ENCODE peak calls at places on chromosome 18, in eight cellular contexts. J is astrocyte of the spinal cord, Q is stomach, A is H1, I is AG04450, N is neural progenitor cell, T is colonic mucosa, V is HFF-Myc. B is an unnamed sample.

GRCh38 chr18:9446839-9447238 is 28.5 kb upstream of the RALBP1 start:
- DNase-seq in A (no peak), Q (no peak), T (no peak), V (no peak), J (no peak), I (no peak), N (no peak), B (no peak)

GRCh38 chr18:63603772-63604171 is 16.6 kb downstream of the SERPINB13 start:
- DNase-seq in Q (no peak), I (no peak), T (no peak), N (no peak), V (no peak), A (no peak), J (peak), B (no peak)

GRCh38 chr18:35467624-35468016 is 30.1 kb downstream of the INO80C start:
- DNase-seq in V (no peak), A (no peak), I (no peak), T (no peak), J (no peak), N (peak), Q (no peak), B (no peak)

GRCh38 chr18:23828426-23828825 is 139.2 kb downstream of the LAMA3 start:
- DNase-seq in J (peak), N (no peak), T (no peak), Q (no peak), V (peak), A (no peak), I (no peak), B (no peak)

GRCh38 chr18:48832961-48833700 is 117.6 kb downstream of the SMAD7 start:
- DNase-seq in V (peak), Q (peak), N (peak), A (peak), J (peak), I (no peak), T (peak), B (peak)

GRCh38 chr18:69617888-69618287 is 217.2 kb downstream of the DOK6 start:
- DNase-seq in N (no peak), A (no peak), V (no peak), J (peak), Q (no peak), T (no peak), I (peak), B (no peak)

GRCh38 chr18:63564021-63564420 is 21.9 kb downstream of the SERPINB12 start:
- DNase-seq in I (no peak), N (no peak), V (no peak), Q (no peak), A (no peak), T (no peak), J (no peak), B (no peak)

GRCh38 chr18:47254341-47254939 is 3.0 kb upstream of the SKOR2 start:
- DNase-seq in N (peak), A (peak), I (peak), J (peak), V (peak), T (peak), Q (no peak), B (peak)

GRCh38 chr18:33606621-33607020 is 28.6 kb downstream of the ASXL3 start:
- DNase-seq in J (no peak), T (no peak), I (no peak), A (no peak), V (no peak), N (peak), Q (no peak), B (no peak)

GRCh38 chr18:22169889-22170420 is 566 bp downstream of the GATA6 start:
- DNase-seq in T (no peak), Q (no peak), J (no peak), N (no peak), I (no peak), V (no peak), A (no peak), B (no peak)

GRCh38 chr18:22168360-22168921 is 948 bp upstream of the GATA6 start:
- DNase-seq in N (peak), A (peak), T (peak), J (no peak), Q (peak), I (no peak), V (no peak), B (no peak)

GRCh38 chr18:22167471-22168151 is 1.8 kb upstream of the GATA6 start:
- DNase-seq in Q (no peak), J (peak), N (peak), V (no peak), I (no peak), T (peak), A (peak), B (no peak)

GRCh38 chr18:22170421-22171262 is 1.3 kb downstream of the GATA6 start:
- DNase-seq in I (peak), T (no peak), Q (no peak), N (peak), A (peak), J (peak), V (no peak), B (peak)

DNA sequence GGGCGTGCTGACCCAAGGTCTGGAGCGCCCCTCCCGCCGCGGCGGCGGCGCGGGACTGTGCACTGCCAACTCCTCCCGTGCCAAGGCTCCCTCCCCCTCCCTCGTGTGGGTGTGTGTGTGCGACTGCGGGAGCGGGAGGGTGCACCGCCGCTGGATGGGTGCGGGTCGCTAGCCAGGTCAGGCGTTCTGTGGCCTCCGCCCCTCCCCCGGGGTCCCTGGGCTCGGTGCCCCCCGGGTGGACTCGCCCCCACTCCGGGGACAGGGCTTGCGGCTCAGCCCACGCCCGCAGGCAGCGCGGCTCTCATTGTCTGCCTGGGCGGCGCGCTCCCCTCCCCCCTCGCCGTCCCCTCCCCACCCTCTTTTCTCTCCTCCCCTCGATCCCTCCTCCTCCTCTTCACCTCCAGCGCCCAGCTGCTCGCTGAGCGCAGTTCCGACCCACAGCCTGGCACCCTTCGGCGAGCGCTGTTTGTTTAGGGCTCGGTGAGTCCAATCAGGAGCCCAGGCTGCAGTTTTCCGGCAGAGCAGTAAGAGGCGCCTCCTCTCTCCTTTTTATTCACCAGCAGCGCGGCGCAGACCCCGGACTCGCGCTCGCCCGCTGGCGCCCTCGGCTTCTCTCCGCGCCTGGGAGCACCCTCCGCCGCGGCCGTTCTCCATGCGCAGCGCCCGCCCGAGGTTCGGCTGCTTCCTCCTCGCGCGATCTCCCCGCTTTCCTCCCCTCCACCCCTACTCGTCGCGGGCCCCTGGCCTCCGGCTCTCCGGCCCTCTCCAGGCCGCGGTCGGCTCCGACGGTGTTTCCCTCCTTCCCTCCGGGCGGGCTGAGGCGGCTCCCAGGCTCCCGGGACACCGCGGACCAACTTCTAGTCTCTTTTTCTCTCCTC is at the start of gene GATA6:
- DNase-seq in Q (peak), I (peak), V (peak), A (peak), J (peak), T (peak), N (peak), B (peak)
- TF ChIP-seq CTCF in Q (no peak), I (peak), V (peak), A (no peak), J (peak), T (peak), N (peak), B (peak)

DNA sequence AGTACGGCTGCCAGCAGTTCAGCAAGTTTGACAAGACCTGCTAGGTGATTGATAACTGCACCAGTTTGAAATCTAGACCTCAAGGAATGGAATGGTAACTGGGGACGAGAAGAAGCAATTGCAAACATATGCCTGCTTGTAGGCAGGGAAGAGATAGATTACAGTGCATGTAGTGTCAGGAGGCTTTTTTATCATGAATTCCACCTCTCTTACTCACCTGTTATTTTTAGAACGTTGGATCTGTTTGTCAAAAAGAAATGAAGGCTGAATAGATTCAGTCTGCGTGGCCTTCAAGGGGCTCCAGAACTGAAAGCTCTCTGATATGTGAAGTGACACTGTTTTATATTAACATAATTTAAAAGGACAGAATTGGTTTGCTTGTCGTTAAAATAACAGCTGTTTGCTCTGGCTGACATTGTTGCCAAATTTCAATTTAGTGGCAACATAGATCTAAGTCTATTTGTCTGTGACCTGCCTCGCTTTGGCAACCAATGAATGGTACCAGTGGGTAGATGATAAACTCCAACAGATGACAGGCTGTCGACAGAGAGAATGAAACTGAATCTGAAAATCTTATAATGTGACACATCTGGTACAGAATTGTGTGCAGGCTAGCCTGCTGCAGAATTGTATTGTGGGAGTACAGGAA is 199.4 kb downstream of the ZNF407 start:
- DNase-seq in J (peak), Q (no peak), A (no peak), I (peak), V (no peak), T (no peak), N (no peak), B (no peak)
- H3K4me3 ChIP-seq in J (no peak), Q (no peak), A (no peak), I (peak), V (no peak), T (no peak), N (no peak), B (no peak)

DNA sequence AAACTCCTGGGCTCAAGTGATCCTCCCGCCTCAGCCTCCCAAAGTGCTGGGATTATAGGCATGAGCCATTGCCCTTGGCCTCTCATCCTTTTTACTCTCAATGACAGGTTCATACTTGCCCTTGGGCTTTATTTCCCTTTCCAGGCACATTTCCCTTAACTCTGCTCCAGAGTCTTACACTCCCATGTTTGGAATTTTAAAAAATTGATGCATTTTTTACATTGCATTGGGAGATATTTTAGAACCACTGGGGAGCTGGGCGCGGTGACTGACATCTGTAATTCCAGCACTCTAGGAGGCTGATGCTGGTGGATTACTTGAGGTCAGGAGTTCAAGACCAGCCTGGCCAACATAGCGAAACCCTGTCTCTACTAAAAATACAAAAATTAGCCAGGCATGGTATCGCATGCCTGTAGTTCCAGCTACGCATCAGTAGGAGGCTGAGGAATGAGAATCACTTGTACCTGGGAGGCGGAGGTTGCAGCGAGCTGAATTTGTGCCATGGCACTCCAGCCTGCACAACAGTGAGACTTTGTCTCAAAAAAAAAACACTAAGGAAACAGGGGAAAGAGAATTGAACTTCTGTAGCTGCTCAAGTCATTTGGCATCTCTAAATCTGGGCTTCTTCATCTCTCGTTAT is 18.2 kb downstream of the TGIF1 start:
- DNase-seq in V (no peak), Q (no peak), A (no peak), N (no peak), I (no peak), J (no peak), T (peak), B (no peak)
- TF ChIP-seq CTCF in V (no peak), Q (no peak), A (peak), N (peak), I (peak), J (no peak), T (no peak), B (no peak)

GRCh38 chr18:12254137-12254819 is at the start of gene CIDEA:
- DNase-seq in N (peak), V (no peak), J (no peak), A (peak), T (no peak), I (no peak), Q (no peak), B (no peak)
- H3K4me3 ChIP-seq in N (peak), V (no peak), J (peak), A (peak), T (peak), I (peak), Q (peak), B (no peak)

GRCh38 chr18:45967007-45967706 is at the start of gene EPG5:
- DNase-seq in N (peak), V (peak), T (peak), Q (peak), I (peak), A (peak), J (peak), B (peak)
- TF ChIP-seq CTCF in N (no peak), V (no peak), T (no peak), Q (no peak), I (no peak), A (no peak), J (no peak), B (no peak)

GRCh38 chr18:55478301-55478660 is 109.7 kb downstream of the TCF4 start:
- DNase-seq in Q (no peak), I (no peak), N (no peak), A (no peak), J (peak), T (no peak), V (no peak), B (no peak)
- H3K4me3 ChIP-seq in Q (peak), I (peak), N (no peak), A (no peak), J (peak), T (no peak), V (peak), B (no peak)